ENCODE peak calls at places on chromosomes 7 and 10, in four cellular contexts. O is GM23338, W is neural progenitor cell, F is GM23248. D is an unnamed sample.

GRCh38 chr10:34709637-34710390 is 105.3 kb downstream of the PARD3 start:
- DNase-seq in O (no peak), W (no peak), F (no peak), D (no peak)

GRCh38 chr7:86733783-86734182 is 90.1 kb downstream of the GRM3 start:
- DNase-seq in O (peak), W (peak), F (peak), D (peak)

GRCh38 chr10:116973371-116973905 is 31.5 kb downstream of the SHTN1 start:
- DNase-seq in O (no peak), W (no peak), F (no peak), D (no peak)

GRCh38 chr10:21078410-21079329 is 181.6 kb upstream of the NEBL start:
- DNase-seq in O (peak), W (peak), F (peak), D (peak)

GRCh38 chr7:6078548-6078947 is 47.4 kb downstream of the ANKRD61 start:
- DNase-seq in O (no peak), W (no peak), F (no peak), D (peak)

GRCh38 chr10:133165556-133166503 is 5.8 kb downstream of the KNDC1 start:
- DNase-seq in O (no peak), W (no peak), F (no peak), D (no peak)

GRCh38 chr10:122786269-122786668 is 59.4 kb downstream of the CUZD1 start:
- DNase-seq in O (peak), W (peak), F (peak), D (peak)

GRCh38 chr10:128551475-128551874 is 425.3 kb upstream of the MKI67 start:
- DNase-seq in O (no peak), W (no peak), F (no peak), D (no peak)

GRCh38 chr10:80529604-80530003 is 8.1 kb upstream of the SH2D4B start:
- DNase-seq in O (no peak), W (no peak), F (no peak), D (no peak)

GRCh38 chr7:15685358-15686181 is 913 bp downstream of the MEOX2 start:
- DNase-seq in O (peak), W (peak), F (peak), D (no peak)

GRCh38 chr7:84484502-84485079 is 290.0 kb upstream of the SEMA3A start:
- DNase-seq in O (no peak), W (no peak), F (peak), D (no peak)

GRCh38 chr10:58414270-58415041 is 29.2 kb downstream of the TFAM start:
- DNase-seq in O (peak), W (peak), F (peak), D (no peak)

GRCh38 chr10:13769926-13770325 is 183.2 kb downstream of the PRPF18 start:
- DNase-seq in O (no peak), W (no peak), F (peak), D (no peak)

GRCh38 chr10:22006379-22006884 is 2.9 kb upstream of the DNAJC1 start:
- DNase-seq in O (no peak), W (no peak), F (no peak), D (no peak)

GRCh38 chr10:4012848-4013247 is 227.8 kb upstream of the KLF6 start:
- DNase-seq in O (no peak), W (no peak), F (no peak), D (no peak)

GRCh38 chr10:21532694-21533576 is 1.1 kb upstream of the MLLT10 start:
- DNase-seq in O (no peak), W (peak), F (no peak), D (no peak)

GRCh38 chr7:16098585-16099179 is 322.7 kb downstream of the CRPPA start:
- DNase-seq in O (peak), W (peak), F (peak), D (no peak)

GRCh38 chr10:133260895-133261725 is 15.6 kb downstream of the ADAM8 start:
- DNase-seq in O (peak), W (peak), F (peak), D (peak)

GRCh38 chr7:99375070-99375807 is 709 bp downstream of the ARPC1B start:
- DNase-seq in O (peak), W (peak), F (peak), D (peak)

GRCh38 chr10:91146146-91146545 is 74.3 kb upstream of the PCGF5 start:
- DNase-seq in O (no peak), W (no peak), F (peak), D (no peak)

GRCh38 chr7:128922496-128923410 is 12.2 kb upstream of the KCP start:
- DNase-seq in O (no peak), W (no peak), F (no peak), D (no peak)

GRCh38 chr10:62979921-62980320 is 153.2 kb upstream of the NRBF2 start:
- DNase-seq in O (no peak), W (no peak), F (no peak), D (no peak)

GRCh38 chr10:69449841-69450240 is 1.4 kb upstream of the TSPAN15 start:
- DNase-seq in O (peak), W (peak), F (peak), D (peak)

GRCh38 chr10:102394801-102395676 is 466 bp upstream of the NFKB2 start:
- DNase-seq in O (peak), W (peak), F (peak), D (peak)

GRCh38 chr10:126059101-126059826 is 162.9 kb downstream of the FANK1 start:
- DNase-seq in O (no peak), W (no peak), F (peak), D (no peak)

GRCh38 chr7:120996333-120996982 is 7.9 kb downstream of the CPED1 start:
- DNase-seq in O (no peak), W (no peak), F (peak), D (no peak)

GRCh38 chr10:93815304-93816091 is 57.8 kb downstream of the LGI1 start:
- DNase-seq in O (peak), W (peak), F (no peak), D (peak)

GRCh38 chr7:43505412-43505811 is 77.5 kb upstream of the STK17A start:
- DNase-seq in O (no peak), W (no peak), F (no peak), D (no peak)

GRCh38 chr7:117750612-117751563 is 122.4 kb downstream of the CTTNBP2 start:
- DNase-seq in O (peak), W (peak), F (peak), D (peak)

GRCh38 chr7:127667017-127667670 is 15.2 kb downstream of the SND1 start:
- DNase-seq in O (no peak), W (no peak), F (peak), D (no peak)
- TF ChIP-seq EZH2phosphoT487 in O (no peak), W (no peak), F (no peak), D (no peak)

DNA sequence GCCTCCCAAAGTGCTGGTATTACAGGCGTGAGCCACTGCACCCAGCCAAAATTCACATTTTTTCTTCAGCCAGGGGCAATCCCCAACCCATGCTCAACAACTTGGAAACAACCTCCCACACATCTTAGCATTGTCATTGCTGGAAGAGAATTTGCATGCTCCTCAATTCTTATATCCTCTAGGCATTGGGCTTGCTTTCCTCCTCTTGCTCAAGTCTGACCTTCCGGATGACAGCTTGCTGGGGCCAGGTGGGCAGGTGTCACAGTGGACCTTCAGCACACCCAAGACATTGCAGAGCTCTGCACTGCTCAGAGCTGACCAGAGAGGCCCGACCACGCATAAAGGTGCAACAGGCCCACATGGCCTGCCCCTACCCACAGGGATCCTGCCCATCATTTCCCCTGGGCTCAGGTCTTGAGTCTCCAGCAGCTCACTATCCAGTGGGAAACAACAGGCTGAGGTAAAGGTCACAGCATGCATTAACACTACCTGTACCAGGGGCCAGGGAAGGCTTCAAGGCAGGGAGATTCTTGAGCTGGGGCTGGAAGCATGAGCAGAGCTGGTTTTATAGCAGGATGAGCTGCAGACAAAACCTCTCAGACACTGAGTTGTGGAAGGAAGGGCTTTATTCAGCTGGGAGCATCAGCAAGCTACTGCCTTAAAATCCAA is 6.8 kb upstream of the GPR15LG start:
- DNase-seq in O (no peak), W (no peak), F (no peak), D (no peak)
- H3K4me2 ChIP-seq in O (no peak), W (no peak), F (no peak), D (no peak)

GRCh38 chr10:78577673-78578072 is 491.1 kb upstream of the ZMIZ1 start:
- DNase-seq in O (no peak), W (no peak), F (no peak), D (peak)

GRCh38 chr10:78579586-78579985 is 489.2 kb upstream of the ZMIZ1 start:
- DNase-seq in O (no peak), W (no peak), F (no peak), D (no peak)

GRCh38 chr10:78581133-78581694 is 487.6 kb upstream of the ZMIZ1 start:
- DNase-seq in O (no peak), W (no peak), F (no peak), D (no peak)

GRCh38 chr10:78579995-78580394 is 488.8 kb upstream of the ZMIZ1 start:
- DNase-seq in O (no peak), W (peak), F (no peak), D (no peak)

DNA sequence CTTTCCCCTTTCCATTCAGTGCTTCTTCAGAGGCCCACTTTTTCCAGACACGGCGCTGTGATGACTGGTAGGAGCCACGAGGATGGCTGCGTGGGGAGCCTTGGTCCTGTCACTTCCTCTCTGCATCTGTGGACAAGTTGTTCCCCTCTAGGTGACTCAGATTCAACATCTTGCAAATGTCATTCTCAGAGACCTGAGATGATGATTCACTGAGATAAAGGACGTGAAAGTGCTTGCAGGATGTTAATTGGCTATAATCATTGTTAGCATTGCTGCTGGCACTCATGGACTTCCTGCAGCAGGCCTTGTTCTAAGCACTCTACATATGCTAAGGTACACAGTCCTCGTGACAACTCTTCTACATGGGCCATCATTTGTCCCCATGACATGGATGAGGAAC is 489.8 kb upstream of the ZMIZ1 start:
- DNase-seq in O (no peak), W (no peak), F (peak), D (no peak)
- TF ChIP-seq EZH2phosphoT487 in O (no peak), W (no peak), F (no peak), D (no peak)

GRCh38 chr10:71046747-71047146 is 158.4 kb upstream of the PCBD1 start:
- DNase-seq in O (no peak), W (no peak), F (no peak), D (no peak)
- H3K4me2 ChIP-seq in O (no peak), W (no peak), F (no peak), D (no peak)

GRCh38 chr10:105586451-105587098 is 945.5 kb downstream of the SORCS3 start:
- DNase-seq in O (peak), W (no peak), F (no peak), D (no peak)
- TF ChIP-seq EZH2phosphoT487 in O (no peak), W (no peak), F (no peak), D (no peak)

DNA sequence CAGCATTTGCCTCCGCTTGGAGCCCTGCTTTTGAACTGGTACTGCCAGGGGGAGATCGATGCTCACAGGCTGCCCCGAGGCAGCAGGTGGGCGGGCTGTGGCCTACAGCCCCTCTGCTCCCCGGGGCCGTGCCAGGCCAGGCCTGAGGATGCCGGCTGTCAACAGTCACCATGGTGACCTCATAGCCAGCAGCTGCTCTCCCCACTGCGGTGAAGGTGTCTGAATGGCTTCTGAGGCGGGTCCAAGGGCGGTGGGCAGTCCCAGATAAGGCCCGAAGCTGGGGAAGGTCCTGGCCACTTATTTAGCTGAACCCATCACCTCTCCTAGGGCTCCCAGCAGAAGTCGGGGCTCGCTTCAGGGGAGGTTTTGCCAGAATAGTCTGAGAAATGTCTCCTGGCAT is 179.3 kb downstream of the ARHGAP12 start:
- DNase-seq in O (no peak), W (no peak), F (peak), D (no peak)
- H3K4me2 ChIP-seq in O (no peak), W (no peak), F (no peak), D (no peak)

GRCh38 chr10:29804025-29804852 is 169.5 kb upstream of the SVIL start:
- DNase-seq in O (no peak), W (no peak), F (peak), D (no peak)
- TF ChIP-seq EZH2phosphoT487 in O (no peak), W (no peak), F (no peak), D (no peak)

DNA sequence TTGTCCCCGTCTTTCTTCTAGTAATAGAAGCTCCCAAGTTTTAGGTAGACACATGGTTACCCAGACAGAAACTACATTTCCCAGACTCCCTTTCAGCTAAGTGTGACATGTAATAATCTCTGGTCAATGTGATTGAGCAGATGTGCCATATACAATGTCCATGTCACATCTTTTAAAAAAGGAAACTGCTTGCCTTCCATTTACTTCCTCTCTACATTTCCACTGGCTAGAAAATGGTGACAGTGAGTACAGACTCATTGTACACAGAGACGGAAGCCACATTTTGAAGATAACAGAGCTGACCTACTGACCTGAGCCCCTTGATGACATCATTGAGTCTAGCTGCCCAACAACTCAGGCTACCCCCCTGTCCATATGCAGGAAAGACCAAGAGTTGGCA is 21.3 kb downstream of the ZC3HAV1 start:
- DNase-seq in O (no peak), W (no peak), F (no peak), D (no peak)
- H3K4me2 ChIP-seq in O (no peak), W (no peak), F (no peak), D (no peak)